ENCODE peak calls at places on chromosomes 12 and 14, in ten cellular contexts. One of them, this sample, is unnamed.

GRCh38 chr14:102825307-102826095 is 48.3 kb downstream of the TRAF3 start:
- DNase-seq in right atrium auricular region: no peak
- DNase-seq in effector memory CD4-positive, alpha-beta T cell: no peak
- DNase-seq in CD4-positive, alpha-beta memory T cell: no peak
- DNase-seq in IMR-90: no peak
- DNase-seq in AG04450: no peak
- DNase-seq in fibroblast of lung: no peak
- DNase-seq in H7: no peak
- DNase-seq in lower lobe of right lung: no peak
- DNase-seq in prostate gland: no peak
- DNase-seq in this sample: no peak

GRCh38 chr12:32290411-32290810 is 108.9 kb upstream of the FGD4 start:
- DNase-seq in right atrium auricular region: no peak
- DNase-seq in effector memory CD4-positive, alpha-beta T cell: no peak
- DNase-seq in CD4-positive, alpha-beta memory T cell: no peak
- DNase-seq in IMR-90: peak
- DNase-seq in AG04450: no peak
- DNase-seq in fibroblast of lung: no peak
- DNase-seq in H7: no peak
- DNase-seq in lower lobe of right lung: no peak
- DNase-seq in prostate gland: no peak
- DNase-seq in this sample: no peak

GRCh38 chr12:58732894-58733293 is 187.4 kb downstream of the LRIG3 start:
- DNase-seq in right atrium auricular region: no peak
- DNase-seq in effector memory CD4-positive, alpha-beta T cell: no peak
- DNase-seq in CD4-positive, alpha-beta memory T cell: no peak
- DNase-seq in IMR-90: peak
- DNase-seq in AG04450: no peak
- DNase-seq in fibroblast of lung: no peak
- DNase-seq in H7: no peak
- DNase-seq in lower lobe of right lung: no peak
- DNase-seq in prostate gland: no peak
- DNase-seq in this sample: no peak

GRCh38 chr14:88452231-88452630 is 66.8 kb downstream of the SPATA7 start:
- DNase-seq in right atrium auricular region: no peak
- DNase-seq in effector memory CD4-positive, alpha-beta T cell: no peak
- DNase-seq in CD4-positive, alpha-beta memory T cell: no peak
- DNase-seq in IMR-90: no peak
- DNase-seq in AG04450: no peak
- DNase-seq in fibroblast of lung: no peak
- DNase-seq in H7: no peak
- DNase-seq in lower lobe of right lung: no peak
- DNase-seq in prostate gland: no peak
- DNase-seq in this sample: no peak

GRCh38 chr12:6961278-6961694 is 9.2 kb downstream of the PHB2 start:
- DNase-seq in right atrium auricular region: peak
- DNase-seq in effector memory CD4-positive, alpha-beta T cell: peak
- DNase-seq in CD4-positive, alpha-beta memory T cell: peak
- DNase-seq in IMR-90: no peak
- DNase-seq in AG04450: no peak
- DNase-seq in fibroblast of lung: no peak
- DNase-seq in H7: peak
- DNase-seq in lower lobe of right lung: peak
- DNase-seq in prostate gland: peak
- DNase-seq in this sample: no peak

GRCh38 chr12:62767946-62768345 is 167.0 kb downstream of the PPM1H start:
- DNase-seq in right atrium auricular region: no peak
- DNase-seq in effector memory CD4-positive, alpha-beta T cell: no peak
- DNase-seq in CD4-positive, alpha-beta memory T cell: no peak
- DNase-seq in IMR-90: no peak
- DNase-seq in AG04450: no peak
- DNase-seq in fibroblast of lung: no peak
- DNase-seq in H7: no peak
- DNase-seq in lower lobe of right lung: no peak
- DNase-seq in prostate gland: no peak
- DNase-seq in this sample: no peak

GRCh38 chr12:57460457-57461325 is 1.1 kb downstream of the GLI1 start:
- DNase-seq in right atrium auricular region: no peak
- DNase-seq in effector memory CD4-positive, alpha-beta T cell: no peak
- DNase-seq in CD4-positive, alpha-beta memory T cell: peak
- DNase-seq in IMR-90: no peak
- DNase-seq in AG04450: no peak
- DNase-seq in fibroblast of lung: no peak
- DNase-seq in H7: peak
- DNase-seq in lower lobe of right lung: no peak
- DNase-seq in prostate gland: no peak
- DNase-seq in this sample: no peak

GRCh38 chr14:59278111-59278510 is 89.6 kb downstream of the DAAM1 start:
- DNase-seq in right atrium auricular region: no peak
- DNase-seq in effector memory CD4-positive, alpha-beta T cell: no peak
- DNase-seq in CD4-positive, alpha-beta memory T cell: no peak
- DNase-seq in IMR-90: peak
- DNase-seq in AG04450: peak
- DNase-seq in fibroblast of lung: peak
- DNase-seq in H7: no peak
- DNase-seq in lower lobe of right lung: no peak
- DNase-seq in prostate gland: no peak
- DNase-seq in this sample: no peak

GRCh38 chr12:46771268-46771837 is 54.4 kb downstream of the SLC38A4 start:
- DNase-seq in right atrium auricular region: no peak
- DNase-seq in effector memory CD4-positive, alpha-beta T cell: no peak
- DNase-seq in CD4-positive, alpha-beta memory T cell: no peak
- DNase-seq in IMR-90: peak
- DNase-seq in AG04450: no peak
- DNase-seq in fibroblast of lung: no peak
- DNase-seq in H7: no peak
- DNase-seq in lower lobe of right lung: no peak
- DNase-seq in prostate gland: no peak
- DNase-seq in this sample: no peak

GRCh38 chr14:61109288-61109687 is 128.2 kb downstream of the SLC38A6 start:
- DNase-seq in right atrium auricular region: no peak
- DNase-seq in effector memory CD4-positive, alpha-beta T cell: no peak
- DNase-seq in CD4-positive, alpha-beta memory T cell: no peak
- DNase-seq in IMR-90: no peak
- DNase-seq in AG04450: no peak
- DNase-seq in fibroblast of lung: no peak
- DNase-seq in H7: no peak
- DNase-seq in lower lobe of right lung: no peak
- DNase-seq in prostate gland: no peak
- DNase-seq in this sample: no peak

GRCh38 chr12:109927622-109928021 is 27.5 kb downstream of the TCHP start:
- DNase-seq in right atrium auricular region: no peak
- DNase-seq in effector memory CD4-positive, alpha-beta T cell: peak
- DNase-seq in CD4-positive, alpha-beta memory T cell: peak
- DNase-seq in IMR-90: peak
- DNase-seq in AG04450: no peak
- DNase-seq in fibroblast of lung: peak
- DNase-seq in H7: peak
- DNase-seq in lower lobe of right lung: no peak
- DNase-seq in prostate gland: no peak
- DNase-seq in this sample: no peak

GRCh38 chr14:23327947-23328744 is 6.9 kb downstream of the PABPN1 start:
- DNase-seq in right atrium auricular region: peak
- DNase-seq in effector memory CD4-positive, alpha-beta T cell: peak
- DNase-seq in CD4-positive, alpha-beta memory T cell: peak
- DNase-seq in IMR-90: peak
- DNase-seq in AG04450: peak
- DNase-seq in fibroblast of lung: peak
- DNase-seq in H7: peak
- DNase-seq in lower lobe of right lung: no peak
- DNase-seq in prostate gland: peak
- DNase-seq in this sample: peak

DNA sequence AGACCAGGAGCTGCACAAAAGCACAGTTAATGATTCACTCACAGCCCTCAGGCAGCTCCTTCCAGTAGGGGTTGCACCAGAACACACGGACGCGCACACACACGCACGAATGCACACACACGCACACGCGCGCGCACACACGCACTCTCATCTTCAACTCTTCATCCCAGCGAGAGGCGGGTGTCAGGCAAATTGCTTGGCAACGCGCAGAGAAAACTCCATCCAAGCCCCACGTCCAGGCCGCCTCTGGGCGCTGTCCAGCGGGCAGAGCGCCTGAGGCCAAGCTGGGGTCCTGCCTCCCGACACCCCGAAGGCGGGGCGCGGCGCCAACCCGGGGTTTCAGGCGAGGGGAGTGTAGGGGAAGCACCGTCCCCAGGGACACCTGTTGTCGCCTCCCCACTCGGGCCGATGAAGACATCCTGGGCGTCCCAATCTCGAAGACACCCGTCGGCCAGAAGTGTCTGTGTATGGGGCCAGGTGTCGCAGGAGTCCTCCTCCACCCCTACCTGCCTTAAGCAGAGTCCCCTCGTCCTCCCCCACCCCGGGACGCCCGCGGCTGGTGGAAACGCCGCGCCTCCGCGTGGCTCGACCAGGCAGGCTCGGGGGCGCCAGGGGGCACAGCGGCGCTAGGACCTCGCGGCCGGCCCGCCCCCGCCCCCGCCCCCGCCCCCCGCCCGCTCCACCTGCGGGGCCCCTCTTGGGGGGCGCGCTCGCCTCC is 35.6 kb upstream of the STON2 start:
- DNase-seq in right atrium auricular region: peak
- DNase-seq in effector memory CD4-positive, alpha-beta T cell: no peak
- DNase-seq in CD4-positive, alpha-beta memory T cell: peak
- DNase-seq in IMR-90: peak
- DNase-seq in AG04450: no peak
- DNase-seq in fibroblast of lung: peak
- DNase-seq in H7: peak
- DNase-seq in lower lobe of right lung: peak
- DNase-seq in prostate gland: no peak
- DNase-seq in this sample: no peak
- H3K4me3 ChIP-seq in right atrium auricular region: peak
- H3K4me3 ChIP-seq in effector memory CD4-positive, alpha-beta T cell: peak
- H3K4me3 ChIP-seq in CD4-positive, alpha-beta memory T cell: peak
- H3K4me3 ChIP-seq in IMR-90: no peak
- H3K4me3 ChIP-seq in AG04450: peak
- H3K4me3 ChIP-seq in fibroblast of lung: peak
- H3K4me3 ChIP-seq in H7: peak
- H3K4me3 ChIP-seq in lower lobe of right lung: peak
- H3K4me3 ChIP-seq in prostate gland: peak
- H3K4me3 ChIP-seq in this sample: peak

GRCh38 chr14:33678012-33678411 is 272.9 kb downstream of the EGLN3 start:
- DNase-seq in right atrium auricular region: no peak
- DNase-seq in effector memory CD4-positive, alpha-beta T cell: no peak
- DNase-seq in CD4-positive, alpha-beta memory T cell: no peak
- DNase-seq in IMR-90: no peak
- DNase-seq in AG04450: no peak
- DNase-seq in fibroblast of lung: no peak
- DNase-seq in H7: no peak
- DNase-seq in lower lobe of right lung: no peak
- DNase-seq in prostate gland: no peak
- DNase-seq in this sample: no peak

GRCh38 chr14:33675415-33676130 is 275.3 kb downstream of the EGLN3 start:
- DNase-seq in right atrium auricular region: no peak
- DNase-seq in effector memory CD4-positive, alpha-beta T cell: no peak
- DNase-seq in CD4-positive, alpha-beta memory T cell: no peak
- DNase-seq in IMR-90: no peak
- DNase-seq in AG04450: no peak
- DNase-seq in fibroblast of lung: no peak
- DNase-seq in H7: no peak
- DNase-seq in lower lobe of right lung: no peak
- DNase-seq in prostate gland: no peak
- DNase-seq in this sample: no peak

GRCh38 chr14:33679025-33679424 is 271.8 kb downstream of the EGLN3 start:
- DNase-seq in right atrium auricular region: no peak
- DNase-seq in effector memory CD4-positive, alpha-beta T cell: no peak
- DNase-seq in CD4-positive, alpha-beta memory T cell: no peak
- DNase-seq in IMR-90: no peak
- DNase-seq in AG04450: no peak
- DNase-seq in fibroblast of lung: no peak
- DNase-seq in H7: no peak
- DNase-seq in lower lobe of right lung: no peak
- DNase-seq in prostate gland: no peak
- DNase-seq in this sample: no peak

GRCh38 chr14:33674716-33675115 is 276.2 kb downstream of the EGLN3 start:
- DNase-seq in right atrium auricular region: no peak
- DNase-seq in effector memory CD4-positive, alpha-beta T cell: no peak
- DNase-seq in CD4-positive, alpha-beta memory T cell: no peak
- DNase-seq in IMR-90: no peak
- DNase-seq in AG04450: no peak
- DNase-seq in fibroblast of lung: no peak
- DNase-seq in H7: no peak
- DNase-seq in lower lobe of right lung: no peak
- DNase-seq in prostate gland: no peak
- DNase-seq in this sample: no peak

DNA sequence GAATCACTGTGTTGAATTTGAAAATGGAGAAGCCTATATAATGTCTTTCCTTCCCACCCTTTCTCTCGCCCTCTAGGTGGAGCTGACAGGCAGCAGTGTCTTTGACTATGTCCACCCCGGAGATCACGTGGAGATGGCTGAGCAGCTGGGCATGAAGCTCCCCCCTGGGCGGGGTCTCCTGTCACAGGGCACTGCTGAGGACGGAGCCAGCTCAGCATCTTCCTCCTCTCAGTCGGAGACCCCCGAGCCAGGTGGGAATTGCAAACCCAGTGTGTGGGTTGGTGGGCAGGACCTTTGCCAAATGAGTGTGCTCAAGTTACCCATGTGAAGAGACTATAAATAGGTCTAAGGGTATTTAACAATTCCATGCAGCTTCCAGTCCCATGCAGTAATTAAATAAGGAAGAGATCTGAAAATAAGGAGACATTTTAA is 274.7 kb downstream of the EGLN3 start:
- DNase-seq in right atrium auricular region: no peak
- DNase-seq in effector memory CD4-positive, alpha-beta T cell: no peak
- DNase-seq in CD4-positive, alpha-beta memory T cell: no peak
- DNase-seq in IMR-90: no peak
- DNase-seq in AG04450: no peak
- DNase-seq in fibroblast of lung: peak
- DNase-seq in H7: peak
- DNase-seq in lower lobe of right lung: peak
- DNase-seq in prostate gland: peak
- DNase-seq in this sample: no peak
- H3K4me3 ChIP-seq in right atrium auricular region: no peak
- H3K4me3 ChIP-seq in effector memory CD4-positive, alpha-beta T cell: no peak
- H3K4me3 ChIP-seq in CD4-positive, alpha-beta memory T cell: no peak
- H3K4me3 ChIP-seq in IMR-90: no peak
- H3K4me3 ChIP-seq in AG04450: no peak
- H3K4me3 ChIP-seq in fibroblast of lung: no peak
- H3K4me3 ChIP-seq in H7: no peak
- H3K4me3 ChIP-seq in lower lobe of right lung: no peak
- H3K4me3 ChIP-seq in prostate gland: no peak
- H3K4me3 ChIP-seq in this sample: no peak

GRCh38 chr12:24901975-24902461 is 46.9 kb downstream of the BCAT1 start:
- DNase-seq in right atrium auricular region: no peak
- DNase-seq in effector memory CD4-positive, alpha-beta T cell: no peak
- DNase-seq in CD4-positive, alpha-beta memory T cell: no peak
- DNase-seq in IMR-90: no peak
- DNase-seq in AG04450: no peak
- DNase-seq in fibroblast of lung: no peak
- DNase-seq in H7: peak
- DNase-seq in lower lobe of right lung: peak
- DNase-seq in prostate gland: no peak
- DNase-seq in this sample: no peak
- H3K4me3 ChIP-seq in right atrium auricular region: peak
- H3K4me3 ChIP-seq in effector memory CD4-positive, alpha-beta T cell: peak
- H3K4me3 ChIP-seq in CD4-positive, alpha-beta memory T cell: peak
- H3K4me3 ChIP-seq in IMR-90: no peak
- H3K4me3 ChIP-seq in AG04450: peak
- H3K4me3 ChIP-seq in fibroblast of lung: peak
- H3K4me3 ChIP-seq in H7: peak
- H3K4me3 ChIP-seq in lower lobe of right lung: peak
- H3K4me3 ChIP-seq in prostate gland: no peak
- H3K4me3 ChIP-seq in this sample: peak

GRCh38 chr14:77142289-77142814 is 761 bp upstream of the ZDHHC22 start:
- DNase-seq in right atrium auricular region: no peak
- DNase-seq in effector memory CD4-positive, alpha-beta T cell: no peak
- DNase-seq in CD4-positive, alpha-beta memory T cell: no peak
- DNase-seq in IMR-90: no peak
- DNase-seq in AG04450: no peak
- DNase-seq in fibroblast of lung: no peak
- DNase-seq in H7: no peak
- DNase-seq in lower lobe of right lung: no peak
- DNase-seq in prostate gland: no peak
- DNase-seq in this sample: no peak
- H3K4me3 ChIP-seq in right atrium auricular region: no peak
- H3K4me3 ChIP-seq in effector memory CD4-positive, alpha-beta T cell: no peak
- H3K4me3 ChIP-seq in CD4-positive, alpha-beta memory T cell: no peak
- H3K4me3 ChIP-seq in IMR-90: no peak
- H3K4me3 ChIP-seq in AG04450: no peak
- H3K4me3 ChIP-seq in fibroblast of lung: no peak
- H3K4me3 ChIP-seq in H7: peak
- H3K4me3 ChIP-seq in lower lobe of right lung: no peak
- H3K4me3 ChIP-seq in prostate gland: no peak
- H3K4me3 ChIP-seq in this sample: no peak